ENCODE peak calls at places on chromosomes 12 and 14, in four cellular contexts. One of them, this sample, is unnamed.

GRCh38 chr12:2960996-2961616 is 1.9 kb downstream of the TEAD4 start:
- DNase-seq in MM.1S: no peak
- DNase-seq in astrocyte: peak; percentile 15
- DNase-seq in fibroblast of lung: no peak
- DNase-seq in this sample: no peak

GRCh38 chr12:2615665-2616387 is 178.9 kb upstream of the FKBP4 start:
- DNase-seq in MM.1S: no peak
- DNase-seq in astrocyte: peak; percentile 85
- DNase-seq in fibroblast of lung: peak; percentile 84
- DNase-seq in this sample: no peak

GRCh38 chr14:103511022-103511693 is 11.5 kb downstream of the CKB start:
- DNase-seq in MM.1S: no peak
- DNase-seq in astrocyte: no peak
- DNase-seq in fibroblast of lung: no peak
- DNase-seq in this sample: no peak

GRCh38 chr14:69535230-69535848 is 39.3 kb downstream of the CCDC177 start:
- DNase-seq in MM.1S: no peak
- DNase-seq in astrocyte: peak; percentile 35
- DNase-seq in fibroblast of lung: peak; percentile 65
- DNase-seq in this sample: no peak

GRCh38 chr12:46983959-46984833 is 95.2 kb upstream of the PCED1B start:
- DNase-seq in MM.1S: peak; percentile 68
- DNase-seq in astrocyte: no peak
- DNase-seq in fibroblast of lung: peak; percentile 75
- DNase-seq in this sample: peak; percentile 57

GRCh38 chr12:53399896-53400295 is 19.9 kb downstream of the SP1 start:
- DNase-seq in MM.1S: no peak
- DNase-seq in astrocyte: no peak
- DNase-seq in fibroblast of lung: no peak
- DNase-seq in this sample: no peak

GRCh38 chr12:57112492-57113294 is 1.5 kb upstream of the STAT6 start:
- DNase-seq in MM.1S: peak; percentile 82
- DNase-seq in astrocyte: no peak
- DNase-seq in fibroblast of lung: no peak
- DNase-seq in this sample: no peak

GRCh38 chr12:89208661-89209096 is 143.6 kb downstream of the DUSP6 start:
- DNase-seq in MM.1S: no peak
- DNase-seq in astrocyte: no peak
- DNase-seq in fibroblast of lung: peak; percentile 75
- DNase-seq in this sample: peak; percentile 20

GRCh38 chr14:24982472-24983155 is 67.3 kb downstream of the STXBP6 start:
- DNase-seq in MM.1S: no peak
- DNase-seq in astrocyte: peak; percentile 87
- DNase-seq in fibroblast of lung: peak; percentile 98
- DNase-seq in this sample: no peak

GRCh38 chr14:63986789-63987533 is 134.2 kb downstream of the SYNE2 start:
- DNase-seq in MM.1S: no peak
- DNase-seq in astrocyte: peak; percentile 51
- DNase-seq in fibroblast of lung: peak; percentile 74
- DNase-seq in this sample: no peak

GRCh38 chr12:13008741-13009380 is 8.8 kb upstream of the HEBP1 start:
- DNase-seq in MM.1S: no peak
- DNase-seq in astrocyte: peak; percentile 16
- DNase-seq in fibroblast of lung: peak; percentile 20
- DNase-seq in this sample: no peak

GRCh38 chr14:36022765-36023415 is 153.6 kb downstream of the PTCSC3 start:
- DNase-seq in MM.1S: no peak
- DNase-seq in astrocyte: no peak
- DNase-seq in fibroblast of lung: no peak
- DNase-seq in this sample: no peak

GRCh38 chr12:6113691-6114475 is 10.6 kb downstream of the VWF start:
- DNase-seq in MM.1S: no peak
- DNase-seq in astrocyte: no peak
- DNase-seq in fibroblast of lung: no peak
- DNase-seq in this sample: no peak

GRCh38 chr12:103799504-103800251 is 41.4 kb downstream of the NT5DC3 start:
- DNase-seq in MM.1S: peak; percentile 51
- DNase-seq in astrocyte: peak; percentile 62
- DNase-seq in fibroblast of lung: peak; percentile 72
- DNase-seq in this sample: no peak

GRCh38 chr12:101552277-101552676 is 42.5 kb upstream of the MYBPC1 start:
- DNase-seq in MM.1S: no peak
- DNase-seq in astrocyte: no peak
- DNase-seq in fibroblast of lung: peak; percentile 96
- DNase-seq in this sample: no peak

GRCh38 chr12:4268549-4269181 is 4.9 kb upstream of the CCND2 start:
- DNase-seq in MM.1S: no peak
- DNase-seq in astrocyte: no peak
- DNase-seq in fibroblast of lung: peak; percentile 18
- DNase-seq in this sample: peak; percentile 15

GRCh38 chr12:32181498-32182175 is 75.0 kb downstream of the BICD1 start:
- DNase-seq in MM.1S: no peak
- DNase-seq in astrocyte: no peak
- DNase-seq in fibroblast of lung: no peak
- DNase-seq in this sample: no peak
- H3K79me2 ChIP-seq in MM.1S: no peaks in the 10 kb centered on the region
- H3K79me2 ChIP-seq in astrocyte: peaks cover 53% of the 10 kb centered on the region
- H3K79me2 ChIP-seq in fibroblast of lung: no peaks in the 10 kb centered on the region
- H3K79me2 ChIP-seq in this sample: peaks cover 6% of the 10 kb centered on the region

GRCh38 chr12:132582058-132582420 is 28.3 kb downstream of the LRCOL1 start:
- DNase-seq in MM.1S: no peak
- DNase-seq in astrocyte: no peak
- DNase-seq in fibroblast of lung: no peak
- DNase-seq in this sample: no peak

GRCh38 chr12:132583311-132583710 is 27.1 kb downstream of the LRCOL1 start:
- DNase-seq in MM.1S: no peak
- DNase-seq in astrocyte: no peak
- DNase-seq in fibroblast of lung: no peak
- DNase-seq in this sample: no peak

GRCh38 chr12:132581348-132582057 is 28.9 kb downstream of the LRCOL1 start:
- DNase-seq in MM.1S: no peak
- DNase-seq in astrocyte: no peak
- DNase-seq in fibroblast of lung: no peak
- DNase-seq in this sample: no peak

GRCh38 chr12:132583736-132584135 is 26.6 kb downstream of the LRCOL1 start:
- DNase-seq in MM.1S: no peak
- DNase-seq in astrocyte: no peak
- DNase-seq in fibroblast of lung: no peak
- DNase-seq in this sample: no peak

DNA sequence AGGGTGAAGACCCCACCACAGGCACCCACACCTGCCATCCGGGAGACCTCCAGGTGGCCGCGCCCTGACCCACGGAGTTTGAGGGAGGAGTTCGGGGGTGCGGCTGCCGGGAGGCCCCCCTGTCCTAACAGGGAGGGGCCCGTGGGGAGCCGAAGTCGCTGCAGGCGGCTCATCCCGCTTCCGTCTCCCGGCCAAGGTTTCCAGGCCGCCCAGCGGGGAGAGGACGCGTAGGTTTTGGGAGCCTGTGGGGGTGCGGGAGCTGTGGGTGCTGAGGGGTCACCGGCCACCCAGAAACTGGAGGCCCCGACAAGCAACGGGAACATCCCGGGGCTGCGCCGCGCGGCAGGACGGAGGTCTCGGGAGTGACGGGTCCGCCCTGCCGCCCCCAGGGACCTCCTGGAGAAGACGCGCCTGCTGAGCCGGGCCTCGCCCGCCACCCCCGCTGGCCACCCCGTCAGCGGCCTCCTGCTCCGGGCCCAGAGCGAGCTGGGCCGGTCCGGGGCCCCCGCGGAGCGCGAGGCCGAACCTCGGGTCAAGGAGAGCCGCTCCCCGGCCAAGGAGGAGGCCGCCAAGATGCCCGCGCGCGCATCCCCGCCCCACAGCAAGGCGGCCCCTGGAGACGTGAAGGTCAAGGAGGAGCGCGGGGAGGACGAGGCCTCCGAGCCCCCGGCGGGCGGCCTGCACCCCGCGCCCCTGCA is 27.7 kb downstream of the LRCOL1 start:
- DNase-seq in MM.1S: no peak
- DNase-seq in astrocyte: no peak
- DNase-seq in fibroblast of lung: no peak
- DNase-seq in this sample: no peak
- H3K9ac ChIP-seq in MM.1S: no peak overlapping the region
- H3K9ac ChIP-seq in astrocyte: no peak overlapping the region
- H3K9ac ChIP-seq in fibroblast of lung: no peak overlapping the region
- H3K9ac ChIP-seq in this sample: no peak overlapping the region

DNA sequence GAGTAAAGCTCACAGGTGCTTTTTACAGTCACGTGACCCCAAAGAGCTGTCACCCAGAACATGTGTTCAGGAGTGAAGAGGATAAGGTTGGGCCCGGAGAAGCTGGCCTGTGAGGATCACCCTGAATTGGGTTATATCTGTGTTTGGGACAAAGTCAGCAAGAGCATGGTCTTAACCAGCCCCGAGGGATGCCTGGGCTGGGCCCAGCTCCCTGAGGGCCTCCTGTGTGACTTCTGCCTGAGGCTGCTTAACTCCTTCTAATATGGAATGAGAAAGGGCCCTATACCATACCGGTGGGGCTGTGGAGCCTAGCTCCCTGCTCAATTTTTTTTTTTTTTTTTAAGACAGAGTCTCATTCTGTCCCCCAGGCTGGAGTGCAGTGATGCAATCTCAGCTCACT is 2.5 kb downstream of the CDCA4 start:
- DNase-seq in MM.1S: no peak
- DNase-seq in astrocyte: no peak
- DNase-seq in fibroblast of lung: no peak
- DNase-seq in this sample: no peak
- H3K79me2 ChIP-seq in MM.1S: peaks cover 71% of the 10 kb centered on the region
- H3K79me2 ChIP-seq in astrocyte: peaks cover 85% of the 10 kb centered on the region
- H3K79me2 ChIP-seq in fibroblast of lung: peaks cover 77% of the 10 kb centered on the region
- H3K79me2 ChIP-seq in this sample: peaks cover 87% of the 10 kb centered on the region

DNA sequence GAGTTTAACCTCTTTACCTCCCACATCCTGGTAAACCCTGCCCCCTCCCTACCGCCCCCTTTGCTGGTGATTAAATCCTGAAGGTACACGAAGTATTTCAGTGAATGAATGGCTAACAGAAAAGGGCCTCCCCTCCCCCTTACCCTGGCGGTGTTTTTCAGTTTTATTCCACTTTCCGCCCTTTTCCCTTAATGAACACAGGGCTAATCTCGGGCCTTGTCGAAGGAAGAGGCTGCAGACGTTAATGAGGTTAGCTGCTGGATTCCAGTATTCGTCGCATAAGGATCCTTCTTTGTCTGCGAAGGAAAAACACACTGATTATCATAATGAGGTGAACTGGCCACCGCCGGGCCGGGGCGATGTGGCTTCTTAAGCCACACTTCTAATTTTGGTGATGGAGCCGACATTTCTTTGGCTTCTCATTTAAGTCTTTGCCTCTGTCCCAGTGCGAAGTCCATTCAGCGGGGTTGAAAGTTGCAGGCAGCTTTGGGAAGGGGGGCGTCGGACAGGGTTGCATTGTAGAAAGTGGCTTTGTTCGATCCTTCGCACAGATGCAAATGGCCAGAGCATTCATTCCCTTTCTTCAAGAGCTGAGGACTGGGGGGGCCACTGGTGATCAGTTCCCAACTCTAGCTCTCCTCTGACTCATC is 6.5 kb downstream of the MEG3 start:
- DNase-seq in MM.1S: no peak
- DNase-seq in astrocyte: no peak
- DNase-seq in fibroblast of lung: no peak
- DNase-seq in this sample: no peak
- H3K9ac ChIP-seq in MM.1S: no peak overlapping the region
- H3K9ac ChIP-seq in astrocyte: no peak overlapping the region
- H3K9ac ChIP-seq in fibroblast of lung: no peak overlapping the region
- H3K9ac ChIP-seq in this sample: no peak overlapping the region

DNA sequence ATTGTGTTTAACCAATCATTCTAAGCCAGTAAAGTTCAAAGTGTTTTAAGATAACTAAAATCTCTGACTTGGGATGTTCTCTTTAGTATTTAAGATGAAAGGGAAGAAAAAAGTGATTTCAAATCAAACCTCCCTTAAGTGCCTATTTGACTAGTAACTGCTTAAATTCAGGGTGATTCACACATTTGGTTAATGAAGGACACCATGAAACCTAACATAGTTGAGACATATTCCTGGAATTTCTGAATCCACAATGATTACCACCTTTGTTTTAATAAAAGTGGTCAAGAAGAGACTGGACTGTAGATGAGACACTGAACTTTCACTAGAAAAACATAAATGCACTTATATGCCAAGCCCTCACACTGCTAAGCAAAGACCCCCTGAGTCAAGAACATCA is 138.7 kb downstream of the MED13L start:
- DNase-seq in MM.1S: no peak
- DNase-seq in astrocyte: peak; percentile 79
- DNase-seq in fibroblast of lung: no peak
- DNase-seq in this sample: no peak
- H3K79me2 ChIP-seq in MM.1S: peaks cover 93% of the 10 kb centered on the region
- H3K79me2 ChIP-seq in astrocyte: peaks cover 89% of the 10 kb centered on the region
- H3K79me2 ChIP-seq in fibroblast of lung: peaks cover 70% of the 10 kb centered on the region
- H3K79me2 ChIP-seq in this sample: peaks cover 97% of the 10 kb centered on the region

GRCh38 chr14:42391146-42391821 is 784.6 kb downstream of the LRFN5 start:
- DNase-seq in MM.1S: peak; percentile 57
- DNase-seq in astrocyte: no peak
- DNase-seq in fibroblast of lung: no peak
- DNase-seq in this sample: no peak
- H3K9ac ChIP-seq in MM.1S: no peak overlapping the region
- H3K9ac ChIP-seq in astrocyte: no peak overlapping the region
- H3K9ac ChIP-seq in fibroblast of lung: no peak overlapping the region
- H3K9ac ChIP-seq in this sample: no peak overlapping the region

GRCh38 chr12:79614730-79615129 is 76.0 kb downstream of the PAWR start:
- DNase-seq in MM.1S: no peak
- DNase-seq in astrocyte: peak; percentile 22
- DNase-seq in fibroblast of lung: no peak
- DNase-seq in this sample: no peak

GRCh38 chr12:79624378-79624777 is 66.4 kb downstream of the PAWR start:
- DNase-seq in MM.1S: no peak
- DNase-seq in astrocyte: peak; percentile 65
- DNase-seq in fibroblast of lung: peak; percentile 12
- DNase-seq in this sample: no peak

GRCh38 chr12:79615596-79616560 is 74.9 kb downstream of the PAWR start:
- DNase-seq in MM.1S: no peak
- DNase-seq in astrocyte: no peak
- DNase-seq in fibroblast of lung: peak; percentile 14
- DNase-seq in this sample: no peak

GRCh38 chr12:79617696-79618095 is 73.1 kb downstream of the PAWR start:
- DNase-seq in MM.1S: no peak
- DNase-seq in astrocyte: no peak
- DNase-seq in fibroblast of lung: no peak
- DNase-seq in this sample: no peak

GRCh38 chr12:79618848-79619404 is 71.8 kb downstream of the PAWR start:
- DNase-seq in MM.1S: no peak
- DNase-seq in astrocyte: peak; percentile 68
- DNase-seq in fibroblast of lung: peak; percentile 15
- DNase-seq in this sample: no peak
- H3K79me2 ChIP-seq in MM.1S: peaks cover 8% of the 10 kb centered on the region
- H3K79me2 ChIP-seq in astrocyte: peaks cover 96% of the 10 kb centered on the region
- H3K79me2 ChIP-seq in fibroblast of lung: no peaks in the 10 kb centered on the region
- H3K79me2 ChIP-seq in this sample: no peaks in the 10 kb centered on the region